ENCODE peak calls at places on chromosomes 1 and 21, in eight cellular contexts. V, S, D, Q, X, F, E and G are unnamed samples.

GRCh38 chr1:196295766-196296165 is 312.5 kb downstream of the KCNT2 start:
- DNase-seq in V (no peak), S (no peak), D (no peak), Q (no peak), X (no peak), F (peak; percentile 13), E (no peak), G (no peak)

GRCh38 chr1:197862221-197862620 is 40.2 kb upstream of the C1orf53 start:
- DNase-seq in V (no peak), S (no peak), D (no peak), Q (no peak), X (no peak), F (no peak), E (no peak), G (no peak)

GRCh38 chr1:181513786-181514297 is 30.5 kb downstream of the CACNA1E start:
- DNase-seq in V (no peak), S (no peak), D (no peak), Q (no peak), X (peak; percentile 89), F (no peak), E (no peak), G (no peak)

GRCh38 chr1:94894630-94895029 is 32.3 kb downstream of the CNN3 start:
- DNase-seq in V (no peak), S (no peak), D (no peak), Q (no peak), X (no peak), F (no peak), E (no peak), G (no peak)

GRCh38 chr21:27104749-27105439 is 138.0 kb upstream of the ADAMTS5 start:
- DNase-seq in V (no peak), S (no peak), D (no peak), Q (peak; percentile 55), X (no peak), F (peak; percentile 18), E (no peak), G (peak; percentile 10)

GRCh38 chr1:44855742-44856141 is 12.7 kb upstream of the PTCH2 start:
- DNase-seq in V (no peak), S (no peak), D (no peak), Q (no peak), X (no peak), F (no peak), E (no peak), G (no peak)

GRCh38 chr1:228210076-228210651 is 2.3 kb downstream of the OBSCN start:
- DNase-seq in V (no peak), S (no peak), D (no peak), Q (peak; percentile 33), X (no peak), F (no peak), E (no peak), G (peak; percentile 96)

GRCh38 chr1:2868571-2868970 is 67.1 kb upstream of the TTC34 start:
- DNase-seq in V (no peak), S (no peak), D (no peak), Q (no peak), X (no peak), F (no peak), E (no peak), G (no peak)

GRCh38 chr21:42056468-42056867 is 14.6 kb upstream of the UMODL1 start:
- DNase-seq in V (no peak), S (no peak), D (no peak), Q (no peak), X (peak; percentile 43), F (no peak), E (no peak), G (no peak)

GRCh38 chr1:244012232-244012631 is 38.9 kb upstream of the ZBTB18 start:
- DNase-seq in V (no peak), S (no peak), D (no peak), Q (no peak), X (no peak), F (peak; percentile 80), E (no peak), G (peak; percentile 86)

GRCh38 chr1:119116725-119117124 is 23.7 kb downstream of the WARS2 start:
- DNase-seq in V (no peak), S (no peak), D (no peak), Q (no peak), X (no peak), F (peak; percentile 29), E (no peak), G (no peak)

GRCh38 chr1:69567847-69568434 is at the start of gene LRRC7:
- DNase-seq in V (no peak), S (no peak), D (peak; percentile 6), Q (no peak), X (peak; percentile 49), F (no peak), E (peak; percentile 45), G (no peak)